ENCODE peak calls at places on chromosomes 4 and X, in seven cellular contexts. S is lower leg skin, E is RWPE2, D is fibroblast of pulmonary artery, P is lower lobe of right lung, K is psoas muscle, I is mucosa of descending colon. B is an unnamed sample.

GRCh38 chr4:168531305-168531704 is 34.5 kb downstream of the PALLD start:
- DNase-seq in S (no peak), I (no peak), P (no peak), E (no peak), D (no peak), K (no peak), B (no peak)

GRCh38 chrX:2485460-2485753 is 15.4 kb downstream of the DHRSX start:
- DNase-seq in E (no peak), K (no peak), P (no peak), S (no peak), D (peak), I (no peak), B (no peak)

GRCh38 chrX:148049441-148049840 is 68.3 kb downstream of the FMR1NB start:
- DNase-seq in D (peak), I (no peak), K (no peak), P (no peak), S (no peak), E (no peak), B (peak)

GRCh38 chrX:130005408-130005807 is 23.0 kb downstream of the BCORL1 start:
- DNase-seq in E (no peak), S (no peak), I (no peak), P (no peak), D (no peak), K (no peak), B (no peak)

GRCh38 chr4:25223770-25224375 is 10.0 kb upstream of the PI4K2B start:
- DNase-seq in S (no peak), I (peak), D (peak), E (no peak), P (no peak), K (no peak), B (peak)

GRCh38 chr4:2583517-2583916 is 47.1 kb downstream of the FAM193A start:
- DNase-seq in S (no peak), K (no peak), P (no peak), D (peak), E (no peak), I (no peak), B (peak)

GRCh38 chrX:148535639-148536038 is 35.2 kb downstream of the AFF2 start:
- DNase-seq in E (no peak), K (no peak), D (no peak), S (no peak), P (no peak), I (no peak), B (peak)

GRCh38 chr4:62914758-62915157 is 1494.5 kb downstream of the TECRL start:
- DNase-seq in E (no peak), I (no peak), P (no peak), S (no peak), K (no peak), D (no peak), B (no peak)

GRCh38 chrX:70592091-70592490 is 147.5 kb downstream of the DLG3 start:
- DNase-seq in E (no peak), P (no peak), K (no peak), S (no peak), D (peak), I (no peak), B (peak)

GRCh38 chr4:48212165-48212564 is 57.5 kb downstream of the TEC start:
- DNase-seq in S (no peak), E (no peak), I (no peak), P (no peak), K (no peak), D (no peak), B (no peak)

GRCh38 chr4:1050486-1051213 is 39.2 kb downstream of the FGFRL1 start:
- DNase-seq in P (no peak), K (no peak), E (peak), S (no peak), I (peak), D (no peak), B (no peak)
- TF ChIP-seq CTCF in P (no peak), K (no peak), E (no peak), S (no peak), I (no peak), D (no peak), B (peak)

DNA sequence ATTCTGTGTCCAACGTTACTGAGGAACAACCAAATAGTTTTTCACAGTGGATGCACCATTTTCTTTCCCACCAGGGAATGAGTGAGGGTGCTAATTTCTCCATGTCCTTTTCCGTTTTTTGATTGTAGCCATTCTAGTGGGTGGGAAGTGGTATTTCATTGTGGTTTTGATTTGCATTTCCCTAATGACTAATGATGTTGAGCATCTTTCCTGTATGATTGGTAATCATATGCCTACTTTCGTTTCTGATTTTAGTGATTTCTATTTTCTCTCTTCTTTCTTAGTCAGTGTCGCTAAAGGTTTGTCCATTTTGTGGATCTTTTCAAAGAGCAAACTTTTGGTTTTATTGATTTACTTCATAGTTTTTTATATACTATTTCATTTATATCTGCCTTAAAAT is 32.0 kb upstream of the TEX13D start:
- DNase-seq in E (no peak), S (no peak), I (no peak), D (no peak), K (no peak), P (no peak), B (no peak)
- H3K4me3 ChIP-seq in E (no peak), S (no peak), I (no peak), D (no peak), K (no peak), P (no peak), B (no peak)

GRCh38 chr4:4327652-4328121 is 37.6 kb downstream of the ZBTB49 start:
- DNase-seq in E (peak), K (no peak), I (peak), P (peak), S (no peak), D (peak), B (peak)
- TF ChIP-seq CTCF in E (peak), K (no peak), I (no peak), P (peak), S (no peak), D (peak), B (peak)

GRCh38 chr4:153267013-153267412 is 62.8 kb downstream of the TRIM2 start:
- DNase-seq in K (no peak), E (no peak), P (no peak), I (peak), S (no peak), D (peak), B (no peak)

GRCh38 chr4:153270361-153270760 is 66.1 kb downstream of the TRIM2 start:
- DNase-seq in S (no peak), D (no peak), K (no peak), P (no peak), I (no peak), E (no peak), B (no peak)

GRCh38 chr4:153265311-153266047 is 61.2 kb downstream of the TRIM2 start:
- DNase-seq in S (no peak), K (no peak), E (no peak), I (no peak), D (no peak), P (no peak), B (no peak)

GRCh38 chr4:153269223-153269990 is 65.2 kb downstream of the TRIM2 start:
- DNase-seq in D (no peak), P (no peak), I (no peak), E (no peak), K (no peak), S (no peak), B (no peak)

GRCh38 chr4:153267915-153268694 is 63.9 kb downstream of the TRIM2 start:
- DNase-seq in P (no peak), E (no peak), K (no peak), S (no peak), D (no peak), I (peak), B (no peak)
- H3K4me3 ChIP-seq in P (no peak), E (no peak), K (no peak), S (no peak), D (no peak), I (no peak), B (no peak)

GRCh38 chr4:153383131-153383530 is 38.6 kb downstream of the MND1 start:
- DNase-seq in P (no peak), K (no peak), D (peak), E (no peak), I (no peak), S (no peak), B (no peak)
- TF ChIP-seq CTCF in P (no peak), K (no peak), D (no peak), E (no peak), I (no peak), S (no peak), B (no peak)

DNA sequence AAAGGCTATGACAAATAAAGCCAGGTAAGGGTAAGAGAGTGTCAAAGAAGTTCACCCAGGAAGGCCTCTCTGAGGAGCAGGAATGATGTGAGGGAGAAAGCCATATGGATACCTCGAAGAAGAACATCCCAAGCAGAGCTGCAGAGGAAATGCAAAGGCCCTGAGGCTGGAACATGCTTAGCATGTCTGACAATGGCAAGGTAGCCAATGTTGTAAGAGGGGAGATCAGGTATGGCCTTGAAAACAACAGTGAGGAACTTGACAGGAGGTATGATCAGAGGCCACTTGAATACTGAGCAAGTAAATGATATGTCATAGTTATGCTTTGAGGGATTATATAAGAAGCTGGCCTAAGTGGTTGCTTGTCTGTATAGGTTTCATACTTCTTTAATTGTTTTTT is 3.8 kb downstream of the SCFD2 start:
- DNase-seq in D (no peak), S (no peak), P (no peak), K (no peak), I (no peak), E (no peak), B (no peak)
- H3K4me3 ChIP-seq in D (no peak), S (no peak), P (no peak), K (no peak), I (no peak), E (no peak), B (peak)

DNA sequence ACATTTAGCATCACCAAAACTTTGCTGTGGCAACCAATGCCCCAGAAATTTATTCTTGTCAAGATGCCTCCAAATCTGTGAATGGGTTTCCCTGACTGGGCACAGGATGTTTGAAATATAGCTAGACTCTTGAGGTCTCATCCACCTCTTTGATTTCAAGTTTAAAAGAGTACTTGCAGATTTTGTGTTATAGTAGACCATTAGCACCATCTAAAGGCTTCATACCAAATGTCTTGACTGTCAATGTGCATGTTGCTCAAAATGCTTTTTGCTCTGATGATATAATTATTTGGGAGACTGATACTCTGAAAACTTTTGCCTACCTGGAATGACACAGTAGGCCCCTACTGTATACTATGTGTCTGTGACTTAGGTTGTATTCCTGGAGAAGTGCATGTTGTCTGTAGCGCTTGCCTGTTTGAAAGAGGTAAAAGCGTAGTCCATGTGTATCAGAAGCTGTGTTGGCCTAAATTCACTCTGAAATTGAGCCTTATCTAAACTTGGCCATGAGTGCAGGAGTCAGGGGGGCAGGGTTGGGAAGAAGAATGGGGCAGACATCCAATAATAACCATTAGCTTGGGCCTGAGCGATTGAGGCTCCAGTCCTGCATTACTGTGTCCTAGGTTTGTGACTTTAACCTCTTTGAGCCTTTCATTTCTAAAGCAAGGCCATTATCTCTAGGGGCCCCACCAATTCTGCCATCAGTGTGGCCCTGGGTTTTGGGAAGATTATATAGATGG is 33.8 kb downstream of the NDP start:
- DNase-seq in K (no peak), D (peak), S (no peak), P (no peak), E (no peak), I (no peak), B (peak)
- TF ChIP-seq CTCF in K (peak), D (no peak), S (no peak), P (no peak), E (no peak), I (no peak), B (no peak)

GRCh38 chr4:113587640-113588275 is 173.8 kb downstream of the CAMK2D start:
- DNase-seq in D (no peak), I (no peak), K (no peak), S (no peak), E (no peak), P (no peak), B (no peak)

GRCh38 chr4:113586072-113586471 is 175.5 kb downstream of the CAMK2D start:
- DNase-seq in E (no peak), K (no peak), I (no peak), P (no peak), D (peak), S (no peak), B (no peak)

GRCh38 chr4:113587156-113587555 is 174.4 kb downstream of the CAMK2D start:
- DNase-seq in D (no peak), P (no peak), I (no peak), E (no peak), K (no peak), S (no peak), B (no peak)

GRCh38 chr4:113582737-113583136 is 178.8 kb downstream of the CAMK2D start:
- DNase-seq in I (no peak), P (no peak), D (no peak), S (no peak), E (no peak), K (no peak), B (no peak)

GRCh38 chr4:113584407-113585150 is 177.0 kb downstream of the CAMK2D start:
- DNase-seq in K (peak), P (no peak), D (peak), E (no peak), I (no peak), S (no peak), B (peak)
- H3K4me3 ChIP-seq in K (peak), P (no peak), D (no peak), E (no peak), I (no peak), S (no peak), B (no peak)

GRCh38 chrX:49209434-49210251 is 9.7 kb upstream of the SYP start:
- DNase-seq in P (no peak), D (no peak), K (no peak), I (no peak), S (no peak), E (no peak), B (no peak)
- TF ChIP-seq CTCF in P (no peak), D (no peak), K (no peak), I (no peak), S (no peak), E (no peak), B (no peak)